ENCODE peak calls at places on chromosomes 5 and 9, in six cellular contexts. J is mesenchymal stem cell, M is PC-3, U is neuronal stem cell, R is HCT116, K is SK-N-SH. L is an unnamed sample.

GRCh38 chr9:4678679-4679267 is 596 bp upstream of the CDC37L1 start:
- DNase-seq in J (peak), M (peak), U (peak), R (no peak), K (peak), L (peak)

GRCh38 chr9:16421534-16421933 is 448.9 kb downstream of the BNC2 start:
- DNase-seq in J (peak), M (no peak), U (no peak), R (no peak), K (peak), L (no peak)

GRCh38 chr9:13278023-13278367 is 1.5 kb downstream of the MPDZ start:
- DNase-seq in J (peak), M (no peak), U (no peak), R (no peak), K (no peak), L (no peak)

GRCh38 chr9:70813141-70813540 is 308.3 kb downstream of the TRPM3 start:
- DNase-seq in J (no peak), M (no peak), U (no peak), R (no peak), K (no peak), L (no peak)

GRCh38 chr9:20315672-20316071 is 306.6 kb downstream of the MLLT3 start:
- DNase-seq in J (peak), M (peak), U (no peak), R (no peak), K (no peak), L (peak)

GRCh38 chr9:137237759-137238726 is 3.0 kb upstream of the TUBB4B start:
- DNase-seq in J (no peak), M (peak), U (no peak), R (no peak), K (no peak), L (no peak)

GRCh38 chr9:14428781-14429230 is 114.9 kb upstream of the NFIB start:
- DNase-seq in J (peak), M (peak), U (peak), R (peak), K (peak), L (peak)

GRCh38 chr5:150538007-150538917 is 30.3 kb downstream of the NDST1 start:
- DNase-seq in J (no peak), M (peak), U (no peak), R (no peak), K (no peak), L (peak)

GRCh38 chr5:169551146-169551545 is 32.4 kb upstream of the SPDL1 start:
- DNase-seq in J (no peak), M (no peak), U (no peak), R (no peak), K (no peak), L (no peak)

GRCh38 chr5:142358121-142358520 is 33.3 kb upstream of the SPRY4 start:
- DNase-seq in J (no peak), M (no peak), U (no peak), R (no peak), K (no peak), L (no peak)

GRCh38 chr9:136723362-136723976 is 11.1 kb downstream of the DIPK1B start:
- DNase-seq in J (no peak), M (no peak), U (no peak), R (no peak), K (no peak), L (no peak)

GRCh38 chr5:127680579-127680978 is 22.6 kb upstream of the CCDC192 start:
- DNase-seq in J (no peak), M (no peak), U (no peak), R (no peak), K (no peak), L (no peak)

GRCh38 chr5:177124486-177124991 is 9.0 kb upstream of the NSD1 start:
- DNase-seq in J (no peak), M (peak), U (no peak), R (peak), K (no peak), L (no peak)

GRCh38 chr5:154000703-154001102 is 38.0 kb downstream of the FAM114A2 start:
- DNase-seq in J (no peak), M (no peak), U (no peak), R (no peak), K (no peak), L (no peak)

GRCh38 chr5:124263680-124264491 is 482.6 kb downstream of the ZNF608 start:
- DNase-seq in J (peak), M (peak), U (peak), R (no peak), K (no peak), L (no peak)

GRCh38 chr9:35609820-35610163 is 4.7 kb downstream of the TESK1 start:
- DNase-seq in J (no peak), M (no peak), U (no peak), R (no peak), K (no peak), L (no peak)

GRCh38 chr5:134465856-134466240 is 54.2 kb upstream of the CDKN2AIPNL start:
- DNase-seq in J (peak), M (peak), U (peak), R (peak), K (peak), L (peak)

GRCh38 chr9:76403352-76403751 is 9.1 kb upstream of the RFK start:
- DNase-seq in J (peak), M (peak), U (no peak), R (peak), K (peak), L (peak)

GRCh38 chr5:36744041-36744677 is 132.4 kb upstream of the NIPBL start:
- DNase-seq in J (no peak), M (peak), U (no peak), R (no peak), K (no peak), L (peak)

GRCh38 chr5:179371681-179372675 is 26.7 kb upstream of the ADAMTS2 start:
- DNase-seq in J (no peak), M (no peak), U (no peak), R (no peak), K (peak), L (no peak)

GRCh38 chr5:179371123-179371515 is 25.9 kb upstream of the ADAMTS2 start:
- DNase-seq in J (no peak), M (no peak), U (no peak), R (no peak), K (no peak), L (no peak)

GRCh38 chr5:179368806-179369529 is 23.7 kb upstream of the ADAMTS2 start:
- DNase-seq in J (no peak), M (no peak), U (no peak), R (no peak), K (no peak), L (no peak)

GRCh38 chr5:179369530-179369884 is 24.2 kb upstream of the ADAMTS2 start:
- DNase-seq in J (no peak), M (no peak), U (no peak), R (no peak), K (no peak), L (no peak)

DNA sequence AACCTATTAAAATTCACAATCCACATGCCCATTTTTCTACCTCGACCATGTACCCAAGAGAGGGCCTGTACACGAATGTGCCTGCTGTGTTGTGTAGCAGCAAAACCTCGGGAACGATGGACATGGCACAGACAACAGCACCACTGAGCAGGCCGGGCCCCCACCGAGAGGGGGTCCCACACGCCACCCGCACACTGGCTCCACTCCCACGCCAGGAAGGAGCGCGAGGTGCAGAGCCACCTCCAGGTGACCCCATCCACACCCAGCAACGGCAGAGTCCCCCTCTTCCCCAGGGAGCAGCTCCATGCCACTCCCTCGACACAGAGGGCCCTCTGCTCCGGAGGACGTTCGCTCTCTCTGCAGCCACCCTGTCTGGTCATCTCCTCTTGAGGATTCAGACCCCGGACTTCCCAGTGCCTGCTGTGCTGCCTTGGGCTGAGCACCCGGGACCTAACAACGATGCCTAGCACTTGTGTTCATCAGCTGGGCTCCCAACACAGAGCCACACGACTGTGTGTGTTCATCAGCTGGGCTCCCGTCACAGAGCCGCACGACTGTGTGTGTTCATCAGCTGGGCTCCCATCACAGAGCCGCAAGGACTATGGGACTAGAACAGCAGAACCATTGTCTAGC is 25.3 kb upstream of the ADAMTS2 start:
- DNase-seq in J (no peak), M (no peak), U (no peak), R (no peak), K (no peak), L (no peak)
- H3K4me3 ChIP-seq in J (no peak), M (no peak), U (no peak), R (no peak), K (no peak), L (no peak)

DNA sequence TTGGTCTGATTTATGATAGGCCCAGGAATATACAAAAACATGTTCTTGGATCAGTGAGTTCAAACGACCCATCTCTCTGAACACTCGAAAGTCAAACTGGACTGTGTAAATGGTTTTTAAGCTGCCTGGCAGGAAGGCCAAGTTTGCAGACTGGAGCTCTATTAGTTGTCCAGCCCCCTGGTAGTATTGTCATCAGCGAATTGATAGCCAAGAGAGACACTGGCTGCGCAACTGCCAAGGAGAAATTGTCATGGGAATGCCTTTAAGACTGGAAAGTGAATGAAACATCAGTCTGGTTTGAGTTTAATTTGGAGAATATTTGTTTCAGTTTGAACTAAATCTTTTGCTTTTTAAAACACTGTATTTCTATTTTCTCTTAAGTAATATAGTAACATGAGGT is 322.3 kb downstream of the ARHGEF28 start:
- DNase-seq in J (no peak), M (no peak), U (no peak), R (no peak), K (no peak), L (peak)
- H2AFZ ChIP-seq in J (no peak), M (no peak), U (no peak), R (no peak), K (no peak), L (peak)

DNA sequence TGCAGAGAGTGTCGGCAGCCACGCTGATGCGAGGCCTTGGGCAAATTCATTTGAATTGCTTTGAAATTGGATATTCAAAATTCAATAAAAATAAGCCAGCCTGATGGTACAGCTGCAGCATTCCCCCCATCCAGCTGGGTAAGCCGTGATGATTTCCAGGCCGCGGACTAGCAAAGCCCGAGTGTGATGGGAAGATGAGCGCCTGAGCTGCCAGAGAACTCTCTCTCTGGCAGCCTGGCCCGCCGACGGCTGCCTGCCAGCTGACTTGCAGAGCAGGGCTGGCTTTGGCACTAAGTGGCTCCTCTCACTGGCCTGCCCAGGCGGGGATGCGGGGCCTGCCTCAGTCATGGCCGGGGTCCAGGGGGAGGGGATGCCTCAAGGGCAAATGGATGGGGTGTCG is 268.3 kb upstream of the WWC1 start:
- DNase-seq in J (no peak), M (no peak), U (no peak), R (no peak), K (peak), L (peak)
- H3K4me3 ChIP-seq in J (no peak), M (no peak), U (no peak), R (no peak), K (no peak), L (no peak)

GRCh38 chr9:126635661-126636439 is 22.1 kb downstream of the LMX1B start:
- DNase-seq in J (no peak), M (no peak), U (no peak), R (no peak), K (no peak), L (no peak)

GRCh38 chr9:126633881-126634558 is 20.3 kb downstream of the LMX1B start:
- DNase-seq in J (no peak), M (no peak), U (no peak), R (no peak), K (no peak), L (no peak)

GRCh38 chr9:126638571-126639132 is 24.9 kb downstream of the LMX1B start:
- DNase-seq in J (no peak), M (no peak), U (no peak), R (no peak), K (peak), L (peak)

GRCh38 chr9:126637002-126637849 is 23.5 kb downstream of the LMX1B start:
- DNase-seq in J (no peak), M (no peak), U (no peak), R (no peak), K (no peak), L (no peak)

GRCh38 chr9:126635061-126635460 is 21.3 kb downstream of the LMX1B start:
- DNase-seq in J (no peak), M (no peak), U (no peak), R (no peak), K (no peak), L (no peak)
- H2AFZ ChIP-seq in J (no peak), M (no peak), U (no peak), R (no peak), K (no peak), L (no peak)

GRCh38 chr5:139296198-139296597 is 2.7 kb downstream of the MATR3 start:
- DNase-seq in J (no peak), M (no peak), U (no peak), R (no peak), K (no peak), L (no peak)
- H3K4me3 ChIP-seq in J (no peak), M (peak), U (no peak), R (no peak), K (no peak), L (peak)

GRCh38 chr9:131030239-131030977 is 21.4 kb downstream of the LAMC3 start:
- DNase-seq in J (no peak), M (no peak), U (no peak), R (no peak), K (no peak), L (no peak)
- H2AFZ ChIP-seq in J (no peak), M (no peak), U (peak), R (no peak), K (no peak), L (no peak)